ENCODE peak calls at places on chromosomes 6 and 20, in ten cellular contexts. One of them, this sample, is unnamed.

GRCh38 chr20:35776513-35777101 is 4.8 kb downstream of the PHF20 start:
- DNase-seq in activated CD4-positive, CD25-positive, alpha-beta regulatory T cell treated with anti-CD3 and anti-CD28 coated beads, Interleukin-2, amount 50 U/mL, for 72 hours: no peak
- DNase-seq in myocyte: peak
- DNase-seq in keratinocyte: no peak
- DNase-seq in stimulated activated CD8-positive, alpha-beta memory T cell treated with anti-CD3 and anti-CD28 coated beads, Interleukin-12 subunit alpha, Interleukin-12 subunit beta, amount 100 ng/mL, for 1 hour: no peak
- DNase-seq in mesenteric fat pad: no peak
- DNase-seq in GM23248: peak
- DNase-seq in hepatocyte: peak
- DNase-seq in GM04503: no peak
- DNase-seq in stimulated activated CD4-positive, alpha-beta T cell treated with anti-CD3 and anti-CD28 coated beads, Interleukin-15, amount 100 ng/mL, for 1 hour: no peak
- DNase-seq in this sample: peak

GRCh38 chr20:19380211-19380610 is 167.8 kb downstream of the SLC24A3 start:
- DNase-seq in activated CD4-positive, CD25-positive, alpha-beta regulatory T cell treated with anti-CD3 and anti-CD28 coated beads, Interleukin-2, amount 50 U/mL, for 72 hours: no peak
- DNase-seq in myocyte: no peak
- DNase-seq in keratinocyte: no peak
- DNase-seq in stimulated activated CD8-positive, alpha-beta memory T cell treated with anti-CD3 and anti-CD28 coated beads, Interleukin-12 subunit alpha, Interleukin-12 subunit beta, amount 100 ng/mL, for 1 hour: no peak
- DNase-seq in mesenteric fat pad: no peak
- DNase-seq in GM23248: no peak
- DNase-seq in hepatocyte: no peak
- DNase-seq in GM04503: no peak
- DNase-seq in stimulated activated CD4-positive, alpha-beta T cell treated with anti-CD3 and anti-CD28 coated beads, Interleukin-15, amount 100 ng/mL, for 1 hour: no peak
- DNase-seq in this sample: no peak

GRCh38 chr6:138418118-138418742 is 14.2 kb downstream of the HEBP2 start:
- DNase-seq in activated CD4-positive, CD25-positive, alpha-beta regulatory T cell treated with anti-CD3 and anti-CD28 coated beads, Interleukin-2, amount 50 U/mL, for 72 hours: no peak
- DNase-seq in myocyte: no peak
- DNase-seq in keratinocyte: no peak
- DNase-seq in stimulated activated CD8-positive, alpha-beta memory T cell treated with anti-CD3 and anti-CD28 coated beads, Interleukin-12 subunit alpha, Interleukin-12 subunit beta, amount 100 ng/mL, for 1 hour: no peak
- DNase-seq in mesenteric fat pad: no peak
- DNase-seq in GM23248: no peak
- DNase-seq in hepatocyte: no peak
- DNase-seq in GM04503: no peak
- DNase-seq in stimulated activated CD4-positive, alpha-beta T cell treated with anti-CD3 and anti-CD28 coated beads, Interleukin-15, amount 100 ng/mL, for 1 hour: no peak
- DNase-seq in this sample: no peak

GRCh38 chr6:7532232-7532631 is 9.2 kb upstream of the DSP start:
- DNase-seq in activated CD4-positive, CD25-positive, alpha-beta regulatory T cell treated with anti-CD3 and anti-CD28 coated beads, Interleukin-2, amount 50 U/mL, for 72 hours: no peak
- DNase-seq in myocyte: no peak
- DNase-seq in keratinocyte: no peak
- DNase-seq in stimulated activated CD8-positive, alpha-beta memory T cell treated with anti-CD3 and anti-CD28 coated beads, Interleukin-12 subunit alpha, Interleukin-12 subunit beta, amount 100 ng/mL, for 1 hour: no peak
- DNase-seq in mesenteric fat pad: no peak
- DNase-seq in GM23248: no peak
- DNase-seq in hepatocyte: peak
- DNase-seq in GM04503: no peak
- DNase-seq in stimulated activated CD4-positive, alpha-beta T cell treated with anti-CD3 and anti-CD28 coated beads, Interleukin-15, amount 100 ng/mL, for 1 hour: no peak
- DNase-seq in this sample: peak

GRCh38 chr20:48523191-48523757 is 304.5 kb downstream of the PREX1 start:
- DNase-seq in activated CD4-positive, CD25-positive, alpha-beta regulatory T cell treated with anti-CD3 and anti-CD28 coated beads, Interleukin-2, amount 50 U/mL, for 72 hours: no peak
- DNase-seq in myocyte: peak
- DNase-seq in keratinocyte: no peak
- DNase-seq in stimulated activated CD8-positive, alpha-beta memory T cell treated with anti-CD3 and anti-CD28 coated beads, Interleukin-12 subunit alpha, Interleukin-12 subunit beta, amount 100 ng/mL, for 1 hour: no peak
- DNase-seq in mesenteric fat pad: no peak
- DNase-seq in GM23248: peak
- DNase-seq in hepatocyte: peak
- DNase-seq in GM04503: peak
- DNase-seq in stimulated activated CD4-positive, alpha-beta T cell treated with anti-CD3 and anti-CD28 coated beads, Interleukin-15, amount 100 ng/mL, for 1 hour: no peak
- DNase-seq in this sample: peak

GRCh38 chr6:116586738-116587137 is 15.4 kb downstream of the RWDD1 start:
- DNase-seq in activated CD4-positive, CD25-positive, alpha-beta regulatory T cell treated with anti-CD3 and anti-CD28 coated beads, Interleukin-2, amount 50 U/mL, for 72 hours: no peak
- DNase-seq in myocyte: no peak
- DNase-seq in keratinocyte: no peak
- DNase-seq in stimulated activated CD8-positive, alpha-beta memory T cell treated with anti-CD3 and anti-CD28 coated beads, Interleukin-12 subunit alpha, Interleukin-12 subunit beta, amount 100 ng/mL, for 1 hour: no peak
- DNase-seq in mesenteric fat pad: no peak
- DNase-seq in GM23248: no peak
- DNase-seq in hepatocyte: no peak
- DNase-seq in GM04503: no peak
- DNase-seq in stimulated activated CD4-positive, alpha-beta T cell treated with anti-CD3 and anti-CD28 coated beads, Interleukin-15, amount 100 ng/mL, for 1 hour: no peak
- DNase-seq in this sample: no peak

GRCh38 chr20:63641146-63641791 is 12.0 kb downstream of the STMN3 start:
- DNase-seq in activated CD4-positive, CD25-positive, alpha-beta regulatory T cell treated with anti-CD3 and anti-CD28 coated beads, Interleukin-2, amount 50 U/mL, for 72 hours: no peak
- DNase-seq in myocyte: peak
- DNase-seq in keratinocyte: no peak
- DNase-seq in stimulated activated CD8-positive, alpha-beta memory T cell treated with anti-CD3 and anti-CD28 coated beads, Interleukin-12 subunit alpha, Interleukin-12 subunit beta, amount 100 ng/mL, for 1 hour: no peak
- DNase-seq in mesenteric fat pad: no peak
- DNase-seq in GM23248: no peak
- DNase-seq in hepatocyte: no peak
- DNase-seq in GM04503: no peak
- DNase-seq in stimulated activated CD4-positive, alpha-beta T cell treated with anti-CD3 and anti-CD28 coated beads, Interleukin-15, amount 100 ng/mL, for 1 hour: no peak
- DNase-seq in this sample: peak

GRCh38 chr6:42086046-42086664 is 35.8 kb downstream of the TAF8 start:
- DNase-seq in activated CD4-positive, CD25-positive, alpha-beta regulatory T cell treated with anti-CD3 and anti-CD28 coated beads, Interleukin-2, amount 50 U/mL, for 72 hours: no peak
- DNase-seq in myocyte: no peak
- DNase-seq in keratinocyte: no peak
- DNase-seq in stimulated activated CD8-positive, alpha-beta memory T cell treated with anti-CD3 and anti-CD28 coated beads, Interleukin-12 subunit alpha, Interleukin-12 subunit beta, amount 100 ng/mL, for 1 hour: no peak
- DNase-seq in mesenteric fat pad: no peak
- DNase-seq in GM23248: peak
- DNase-seq in hepatocyte: no peak
- DNase-seq in GM04503: no peak
- DNase-seq in stimulated activated CD4-positive, alpha-beta T cell treated with anti-CD3 and anti-CD28 coated beads, Interleukin-15, amount 100 ng/mL, for 1 hour: no peak
- DNase-seq in this sample: no peak

GRCh38 chr6:115570326-115570725 is 490.4 kb downstream of the FRK start:
- DNase-seq in activated CD4-positive, CD25-positive, alpha-beta regulatory T cell treated with anti-CD3 and anti-CD28 coated beads, Interleukin-2, amount 50 U/mL, for 72 hours: no peak
- DNase-seq in myocyte: peak
- DNase-seq in keratinocyte: no peak
- DNase-seq in stimulated activated CD8-positive, alpha-beta memory T cell treated with anti-CD3 and anti-CD28 coated beads, Interleukin-12 subunit alpha, Interleukin-12 subunit beta, amount 100 ng/mL, for 1 hour: no peak
- DNase-seq in mesenteric fat pad: no peak
- DNase-seq in GM23248: no peak
- DNase-seq in hepatocyte: no peak
- DNase-seq in GM04503: no peak
- DNase-seq in stimulated activated CD4-positive, alpha-beta T cell treated with anti-CD3 and anti-CD28 coated beads, Interleukin-15, amount 100 ng/mL, for 1 hour: no peak
- DNase-seq in this sample: no peak

GRCh38 chr20:11716239-11716944 is 201.3 kb upstream of the BTBD3 start:
- DNase-seq in activated CD4-positive, CD25-positive, alpha-beta regulatory T cell treated with anti-CD3 and anti-CD28 coated beads, Interleukin-2, amount 50 U/mL, for 72 hours: no peak
- DNase-seq in myocyte: peak
- DNase-seq in keratinocyte: no peak
- DNase-seq in stimulated activated CD8-positive, alpha-beta memory T cell treated with anti-CD3 and anti-CD28 coated beads, Interleukin-12 subunit alpha, Interleukin-12 subunit beta, amount 100 ng/mL, for 1 hour: no peak
- DNase-seq in mesenteric fat pad: no peak
- DNase-seq in GM23248: peak
- DNase-seq in hepatocyte: peak
- DNase-seq in GM04503: peak
- DNase-seq in stimulated activated CD4-positive, alpha-beta T cell treated with anti-CD3 and anti-CD28 coated beads, Interleukin-15, amount 100 ng/mL, for 1 hour: no peak
- DNase-seq in this sample: peak

GRCh38 chr6:6001443-6001842 is 5.3 kb downstream of the NRN1 start:
- DNase-seq in activated CD4-positive, CD25-positive, alpha-beta regulatory T cell treated with anti-CD3 and anti-CD28 coated beads, Interleukin-2, amount 50 U/mL, for 72 hours: no peak
- DNase-seq in myocyte: no peak
- DNase-seq in keratinocyte: no peak
- DNase-seq in stimulated activated CD8-positive, alpha-beta memory T cell treated with anti-CD3 and anti-CD28 coated beads, Interleukin-12 subunit alpha, Interleukin-12 subunit beta, amount 100 ng/mL, for 1 hour: no peak
- DNase-seq in mesenteric fat pad: no peak
- DNase-seq in GM23248: peak
- DNase-seq in hepatocyte: no peak
- DNase-seq in GM04503: no peak
- DNase-seq in stimulated activated CD4-positive, alpha-beta T cell treated with anti-CD3 and anti-CD28 coated beads, Interleukin-15, amount 100 ng/mL, for 1 hour: no peak
- DNase-seq in this sample: no peak

GRCh38 chr6:37516076-37516919 is 16.6 kb upstream of the CCDC167 start:
- DNase-seq in activated CD4-positive, CD25-positive, alpha-beta regulatory T cell treated with anti-CD3 and anti-CD28 coated beads, Interleukin-2, amount 50 U/mL, for 72 hours: peak
- DNase-seq in myocyte: no peak
- DNase-seq in keratinocyte: no peak
- DNase-seq in stimulated activated CD8-positive, alpha-beta memory T cell treated with anti-CD3 and anti-CD28 coated beads, Interleukin-12 subunit alpha, Interleukin-12 subunit beta, amount 100 ng/mL, for 1 hour: peak
- DNase-seq in mesenteric fat pad: no peak
- DNase-seq in GM23248: no peak
- DNase-seq in hepatocyte: peak
- DNase-seq in GM04503: no peak
- DNase-seq in stimulated activated CD4-positive, alpha-beta T cell treated with anti-CD3 and anti-CD28 coated beads, Interleukin-15, amount 100 ng/mL, for 1 hour: peak
- DNase-seq in this sample: no peak

GRCh38 chr6:167872538-167873210 is 46.0 kb downstream of the AFDN start:
- DNase-seq in activated CD4-positive, CD25-positive, alpha-beta regulatory T cell treated with anti-CD3 and anti-CD28 coated beads, Interleukin-2, amount 50 U/mL, for 72 hours: no peak
- DNase-seq in myocyte: no peak
- DNase-seq in keratinocyte: no peak
- DNase-seq in stimulated activated CD8-positive, alpha-beta memory T cell treated with anti-CD3 and anti-CD28 coated beads, Interleukin-12 subunit alpha, Interleukin-12 subunit beta, amount 100 ng/mL, for 1 hour: no peak
- DNase-seq in mesenteric fat pad: no peak
- DNase-seq in GM23248: no peak
- DNase-seq in hepatocyte: no peak
- DNase-seq in GM04503: no peak
- DNase-seq in stimulated activated CD4-positive, alpha-beta T cell treated with anti-CD3 and anti-CD28 coated beads, Interleukin-15, amount 100 ng/mL, for 1 hour: no peak
- DNase-seq in this sample: no peak

GRCh38 chr20:8627386-8628030 is 441.4 kb upstream of the PLCB4 start:
- DNase-seq in activated CD4-positive, CD25-positive, alpha-beta regulatory T cell treated with anti-CD3 and anti-CD28 coated beads, Interleukin-2, amount 50 U/mL, for 72 hours: no peak
- DNase-seq in myocyte: peak
- DNase-seq in keratinocyte: no peak
- DNase-seq in stimulated activated CD8-positive, alpha-beta memory T cell treated with anti-CD3 and anti-CD28 coated beads, Interleukin-12 subunit alpha, Interleukin-12 subunit beta, amount 100 ng/mL, for 1 hour: no peak
- DNase-seq in mesenteric fat pad: no peak
- DNase-seq in GM23248: no peak
- DNase-seq in hepatocyte: no peak
- DNase-seq in GM04503: no peak
- DNase-seq in stimulated activated CD4-positive, alpha-beta T cell treated with anti-CD3 and anti-CD28 coated beads, Interleukin-15, amount 100 ng/mL, for 1 hour: no peak
- DNase-seq in this sample: no peak

GRCh38 chr6:5256952-5257351 is 3.8 kb downstream of the LYRM4 start:
- DNase-seq in activated CD4-positive, CD25-positive, alpha-beta regulatory T cell treated with anti-CD3 and anti-CD28 coated beads, Interleukin-2, amount 50 U/mL, for 72 hours: no peak
- DNase-seq in myocyte: no peak
- DNase-seq in keratinocyte: no peak
- DNase-seq in stimulated activated CD8-positive, alpha-beta memory T cell treated with anti-CD3 and anti-CD28 coated beads, Interleukin-12 subunit alpha, Interleukin-12 subunit beta, amount 100 ng/mL, for 1 hour: no peak
- DNase-seq in mesenteric fat pad: no peak
- DNase-seq in GM23248: no peak
- DNase-seq in hepatocyte: no peak
- DNase-seq in GM04503: no peak
- DNase-seq in stimulated activated CD4-positive, alpha-beta T cell treated with anti-CD3 and anti-CD28 coated beads, Interleukin-15, amount 100 ng/mL, for 1 hour: no peak
- DNase-seq in this sample: no peak

GRCh38 chr20:24475356-24475755 is 5.9 kb downstream of the SYNDIG1 start:
- DNase-seq in activated CD4-positive, CD25-positive, alpha-beta regulatory T cell treated with anti-CD3 and anti-CD28 coated beads, Interleukin-2, amount 50 U/mL, for 72 hours: no peak
- DNase-seq in myocyte: no peak
- DNase-seq in keratinocyte: no peak
- DNase-seq in stimulated activated CD8-positive, alpha-beta memory T cell treated with anti-CD3 and anti-CD28 coated beads, Interleukin-12 subunit alpha, Interleukin-12 subunit beta, amount 100 ng/mL, for 1 hour: no peak
- DNase-seq in mesenteric fat pad: peak
- DNase-seq in GM23248: no peak
- DNase-seq in hepatocyte: no peak
- DNase-seq in GM04503: no peak
- DNase-seq in stimulated activated CD4-positive, alpha-beta T cell treated with anti-CD3 and anti-CD28 coated beads, Interleukin-15, amount 100 ng/mL, for 1 hour: no peak
- DNase-seq in this sample: no peak

GRCh38 chr6:52724406-52725121 is 38.7 kb downstream of the GSTA2 start:
- DNase-seq in activated CD4-positive, CD25-positive, alpha-beta regulatory T cell treated with anti-CD3 and anti-CD28 coated beads, Interleukin-2, amount 50 U/mL, for 72 hours: peak
- DNase-seq in myocyte: peak
- DNase-seq in keratinocyte: no peak
- DNase-seq in stimulated activated CD8-positive, alpha-beta memory T cell treated with anti-CD3 and anti-CD28 coated beads, Interleukin-12 subunit alpha, Interleukin-12 subunit beta, amount 100 ng/mL, for 1 hour: peak
- DNase-seq in mesenteric fat pad: no peak
- DNase-seq in GM23248: peak
- DNase-seq in hepatocyte: peak
- DNase-seq in GM04503: no peak
- DNase-seq in stimulated activated CD4-positive, alpha-beta T cell treated with anti-CD3 and anti-CD28 coated beads, Interleukin-15, amount 100 ng/mL, for 1 hour: peak
- DNase-seq in this sample: peak

GRCh38 chr20:41361757-41362747 is 4.6 kb downstream of the EMILIN3 start:
- DNase-seq in activated CD4-positive, CD25-positive, alpha-beta regulatory T cell treated with anti-CD3 and anti-CD28 coated beads, Interleukin-2, amount 50 U/mL, for 72 hours: no peak
- DNase-seq in myocyte: peak
- DNase-seq in keratinocyte: no peak
- DNase-seq in stimulated activated CD8-positive, alpha-beta memory T cell treated with anti-CD3 and anti-CD28 coated beads, Interleukin-12 subunit alpha, Interleukin-12 subunit beta, amount 100 ng/mL, for 1 hour: no peak
- DNase-seq in mesenteric fat pad: no peak
- DNase-seq in GM23248: no peak
- DNase-seq in hepatocyte: no peak
- DNase-seq in GM04503: no peak
- DNase-seq in stimulated activated CD4-positive, alpha-beta T cell treated with anti-CD3 and anti-CD28 coated beads, Interleukin-15, amount 100 ng/mL, for 1 hour: no peak
- DNase-seq in this sample: no peak

GRCh38 chr20:5393218-5393870 is 76.6 kb upstream of the PROKR2 start:
- DNase-seq in activated CD4-positive, CD25-positive, alpha-beta regulatory T cell treated with anti-CD3 and anti-CD28 coated beads, Interleukin-2, amount 50 U/mL, for 72 hours: no peak
- DNase-seq in myocyte: no peak
- DNase-seq in keratinocyte: no peak
- DNase-seq in stimulated activated CD8-positive, alpha-beta memory T cell treated with anti-CD3 and anti-CD28 coated beads, Interleukin-12 subunit alpha, Interleukin-12 subunit beta, amount 100 ng/mL, for 1 hour: no peak
- DNase-seq in mesenteric fat pad: no peak
- DNase-seq in GM23248: no peak
- DNase-seq in hepatocyte: no peak
- DNase-seq in GM04503: no peak
- DNase-seq in stimulated activated CD4-positive, alpha-beta T cell treated with anti-CD3 and anti-CD28 coated beads, Interleukin-15, amount 100 ng/mL, for 1 hour: no peak
- DNase-seq in this sample: no peak

GRCh38 chr6:166625356-166625755 is 1.7 kb downstream of the RPS6KA2 start:
- DNase-seq in activated CD4-positive, CD25-positive, alpha-beta regulatory T cell treated with anti-CD3 and anti-CD28 coated beads, Interleukin-2, amount 50 U/mL, for 72 hours: no peak
- DNase-seq in myocyte: no peak
- DNase-seq in keratinocyte: no peak
- DNase-seq in stimulated activated CD8-positive, alpha-beta memory T cell treated with anti-CD3 and anti-CD28 coated beads, Interleukin-12 subunit alpha, Interleukin-12 subunit beta, amount 100 ng/mL, for 1 hour: no peak
- DNase-seq in mesenteric fat pad: no peak
- DNase-seq in GM23248: peak
- DNase-seq in hepatocyte: peak
- DNase-seq in GM04503: no peak
- DNase-seq in stimulated activated CD4-positive, alpha-beta T cell treated with anti-CD3 and anti-CD28 coated beads, Interleukin-15, amount 100 ng/mL, for 1 hour: no peak
- DNase-seq in this sample: no peak

GRCh38 chr6:44169154-44169553 is 10.5 kb downstream of the CAPN11 start:
- DNase-seq in activated CD4-positive, CD25-positive, alpha-beta regulatory T cell treated with anti-CD3 and anti-CD28 coated beads, Interleukin-2, amount 50 U/mL, for 72 hours: no peak
- DNase-seq in myocyte: no peak
- DNase-seq in keratinocyte: no peak
- DNase-seq in stimulated activated CD8-positive, alpha-beta memory T cell treated with anti-CD3 and anti-CD28 coated beads, Interleukin-12 subunit alpha, Interleukin-12 subunit beta, amount 100 ng/mL, for 1 hour: no peak
- DNase-seq in mesenteric fat pad: no peak
- DNase-seq in GM23248: peak
- DNase-seq in hepatocyte: no peak
- DNase-seq in GM04503: no peak
- DNase-seq in stimulated activated CD4-positive, alpha-beta T cell treated with anti-CD3 and anti-CD28 coated beads, Interleukin-15, amount 100 ng/mL, for 1 hour: no peak
- DNase-seq in this sample: no peak

GRCh38 chr6:75275067-75275466 is 9.5 kb downstream of the TMEM30A start:
- DNase-seq in activated CD4-positive, CD25-positive, alpha-beta regulatory T cell treated with anti-CD3 and anti-CD28 coated beads, Interleukin-2, amount 50 U/mL, for 72 hours: no peak
- DNase-seq in myocyte: no peak
- DNase-seq in keratinocyte: no peak
- DNase-seq in stimulated activated CD8-positive, alpha-beta memory T cell treated with anti-CD3 and anti-CD28 coated beads, Interleukin-12 subunit alpha, Interleukin-12 subunit beta, amount 100 ng/mL, for 1 hour: no peak
- DNase-seq in mesenteric fat pad: no peak
- DNase-seq in GM23248: peak
- DNase-seq in hepatocyte: no peak
- DNase-seq in GM04503: peak
- DNase-seq in stimulated activated CD4-positive, alpha-beta T cell treated with anti-CD3 and anti-CD28 coated beads, Interleukin-15, amount 100 ng/mL, for 1 hour: no peak
- DNase-seq in this sample: no peak

GRCh38 chr6:136547336-136547735 is 2.9 kb downstream of the MAP7 start:
- DNase-seq in activated CD4-positive, CD25-positive, alpha-beta regulatory T cell treated with anti-CD3 and anti-CD28 coated beads, Interleukin-2, amount 50 U/mL, for 72 hours: no peak
- DNase-seq in myocyte: peak
- DNase-seq in keratinocyte: no peak
- DNase-seq in stimulated activated CD8-positive, alpha-beta memory T cell treated with anti-CD3 and anti-CD28 coated beads, Interleukin-12 subunit alpha, Interleukin-12 subunit beta, amount 100 ng/mL, for 1 hour: no peak
- DNase-seq in mesenteric fat pad: no peak
- DNase-seq in GM23248: peak
- DNase-seq in hepatocyte: peak
- DNase-seq in GM04503: no peak
- DNase-seq in stimulated activated CD4-positive, alpha-beta T cell treated with anti-CD3 and anti-CD28 coated beads, Interleukin-15, amount 100 ng/mL, for 1 hour: no peak
- DNase-seq in this sample: peak

GRCh38 chr20:10217517-10218410 is 866 bp upstream of the SNAP25 start:
- DNase-seq in activated CD4-positive, CD25-positive, alpha-beta regulatory T cell treated with anti-CD3 and anti-CD28 coated beads, Interleukin-2, amount 50 U/mL, for 72 hours: no peak
- DNase-seq in myocyte: peak
- DNase-seq in keratinocyte: no peak
- DNase-seq in stimulated activated CD8-positive, alpha-beta memory T cell treated with anti-CD3 and anti-CD28 coated beads, Interleukin-12 subunit alpha, Interleukin-12 subunit beta, amount 100 ng/mL, for 1 hour: no peak
- DNase-seq in mesenteric fat pad: no peak
- DNase-seq in GM23248: peak
- DNase-seq in hepatocyte: peak
- DNase-seq in GM04503: no peak
- DNase-seq in stimulated activated CD4-positive, alpha-beta T cell treated with anti-CD3 and anti-CD28 coated beads, Interleukin-15, amount 100 ng/mL, for 1 hour: no peak
- DNase-seq in this sample: no peak

GRCh38 chr6:125357515-125358256 is 55.9 kb upstream of the HDDC2 start:
- DNase-seq in activated CD4-positive, CD25-positive, alpha-beta regulatory T cell treated with anti-CD3 and anti-CD28 coated beads, Interleukin-2, amount 50 U/mL, for 72 hours: no peak
- DNase-seq in myocyte: no peak
- DNase-seq in keratinocyte: no peak
- DNase-seq in stimulated activated CD8-positive, alpha-beta memory T cell treated with anti-CD3 and anti-CD28 coated beads, Interleukin-12 subunit alpha, Interleukin-12 subunit beta, amount 100 ng/mL, for 1 hour: no peak
- DNase-seq in mesenteric fat pad: no peak
- DNase-seq in GM23248: no peak
- DNase-seq in hepatocyte: peak
- DNase-seq in GM04503: no peak
- DNase-seq in stimulated activated CD4-positive, alpha-beta T cell treated with anti-CD3 and anti-CD28 coated beads, Interleukin-15, amount 100 ng/mL, for 1 hour: no peak
- DNase-seq in this sample: no peak

GRCh38 chr20:49717693-49718092 is 4.0 kb upstream of the B4GALT5 start:
- DNase-seq in activated CD4-positive, CD25-positive, alpha-beta regulatory T cell treated with anti-CD3 and anti-CD28 coated beads, Interleukin-2, amount 50 U/mL, for 72 hours: no peak
- DNase-seq in myocyte: peak
- DNase-seq in keratinocyte: no peak
- DNase-seq in stimulated activated CD8-positive, alpha-beta memory T cell treated with anti-CD3 and anti-CD28 coated beads, Interleukin-12 subunit alpha, Interleukin-12 subunit beta, amount 100 ng/mL, for 1 hour: no peak
- DNase-seq in mesenteric fat pad: no peak
- DNase-seq in GM23248: no peak
- DNase-seq in hepatocyte: peak
- DNase-seq in GM04503: no peak
- DNase-seq in stimulated activated CD4-positive, alpha-beta T cell treated with anti-CD3 and anti-CD28 coated beads, Interleukin-15, amount 100 ng/mL, for 1 hour: no peak
- DNase-seq in this sample: peak

GRCh38 chr6:83183082-83183828 is 9.8 kb downstream of the PGM3 start:
- DNase-seq in activated CD4-positive, CD25-positive, alpha-beta regulatory T cell treated with anti-CD3 and anti-CD28 coated beads, Interleukin-2, amount 50 U/mL, for 72 hours: no peak
- DNase-seq in myocyte: peak
- DNase-seq in keratinocyte: no peak
- DNase-seq in stimulated activated CD8-positive, alpha-beta memory T cell treated with anti-CD3 and anti-CD28 coated beads, Interleukin-12 subunit alpha, Interleukin-12 subunit beta, amount 100 ng/mL, for 1 hour: no peak
- DNase-seq in mesenteric fat pad: no peak
- DNase-seq in GM23248: peak
- DNase-seq in hepatocyte: peak
- DNase-seq in GM04503: peak
- DNase-seq in stimulated activated CD4-positive, alpha-beta T cell treated with anti-CD3 and anti-CD28 coated beads, Interleukin-15, amount 100 ng/mL, for 1 hour: no peak
- DNase-seq in this sample: no peak

GRCh38 chr6:25635886-25636317 is 16.1 kb upstream of the SCGN start:
- DNase-seq in activated CD4-positive, CD25-positive, alpha-beta regulatory T cell treated with anti-CD3 and anti-CD28 coated beads, Interleukin-2, amount 50 U/mL, for 72 hours: no peak
- DNase-seq in myocyte: no peak
- DNase-seq in keratinocyte: no peak
- DNase-seq in stimulated activated CD8-positive, alpha-beta memory T cell treated with anti-CD3 and anti-CD28 coated beads, Interleukin-12 subunit alpha, Interleukin-12 subunit beta, amount 100 ng/mL, for 1 hour: no peak
- DNase-seq in mesenteric fat pad: no peak
- DNase-seq in GM23248: no peak
- DNase-seq in hepatocyte: peak
- DNase-seq in GM04503: no peak
- DNase-seq in stimulated activated CD4-positive, alpha-beta T cell treated with anti-CD3 and anti-CD28 coated beads, Interleukin-15, amount 100 ng/mL, for 1 hour: no peak
- DNase-seq in this sample: no peak